ENCODE peak calls at places on chromosomes 6 and 20, in five cellular contexts. W is K562, D is GM12878, Y is H1, F is HepG2. C is an unnamed sample.

GRCh38 chr20:62875419-62876355 is 14.1 kb upstream of the TCFL5 start:
- DNase-seq in W (peak; percentile 85), D (no peak), Y (no peak), F (peak; percentile 92), C (peak; percentile 93)

GRCh38 chr6:6788394-6789020 is 200.0 kb downstream of the LY86 start:
- DNase-seq in W (peak; percentile 50), D (no peak), Y (no peak), F (no peak), C (no peak)

GRCh38 chr20:1830240-1830639 is 65.0 kb upstream of the SIRPA start:
- DNase-seq in W (no peak), D (no peak), Y (no peak), F (no peak), C (peak; percentile 61)

GRCh38 chr6:51513891-51514290 is 573.5 kb downstream of the PKHD1 start:
- DNase-seq in W (no peak), D (no peak), Y (no peak), F (no peak), C (no peak)

GRCh38 chr6:79028641-79029314 is 49.3 kb downstream of the PHIP start:
- DNase-seq in W (no peak), D (no peak), Y (no peak), F (no peak), C (no peak)

GRCh38 chr20:32522775-32523612 is 62.1 kb downstream of the NOL4L start:
- DNase-seq in W (no peak), D (no peak), Y (no peak), F (peak; percentile 89), C (peak; percentile 31)

GRCh38 chr6:75268121-75268987 is 16.2 kb downstream of the TMEM30A start:
- DNase-seq in W (no peak), D (no peak), Y (no peak), F (no peak), C (no peak)

GRCh38 chr6:22146581-22147468 is 150.0 kb downstream of the PRL start:
- DNase-seq in W (no peak), D (no peak), Y (no peak), F (no peak), C (peak; percentile 40)

GRCh38 chr6:126650931-126651330 is 311.0 kb downstream of the CENPW start:
- DNase-seq in W (no peak), D (no peak), Y (no peak), F (no peak), C (no peak)

GRCh38 chr6:95087394-95088097 is 489.8 kb upstream of the MANEA start:
- DNase-seq in W (no peak), D (no peak), Y (no peak), F (peak; percentile 1), C (peak; percentile 34)

GRCh38 chr6:125577263-125577662 is 172.2 kb upstream of the HEY2 start:
- DNase-seq in W (no peak), D (no peak), Y (no peak), F (no peak), C (no peak)

GRCh38 chr20:36506253-36506652 is 35.1 kb upstream of the MYL9 start:
- DNase-seq in W (peak; percentile 43), D (no peak), Y (no peak), F (peak; percentile 63), C (no peak)

GRCh38 chr6:27867051-27867940 is 44.9 kb downstream of the OR2B2 start:
- DNase-seq in W (peak; percentile 73), D (peak; percentile 73), Y (no peak), F (peak; percentile 58), C (peak; percentile 80)

GRCh38 chr6:57822896-57823358 is 505.5 kb downstream of the PRIM2 start:
- DNase-seq in W (no peak), D (no peak), Y (peak; percentile 39), F (no peak), C (no peak)

GRCh38 chr6:24926192-24926591 is 9.6 kb downstream of the RIPOR2 start:
- DNase-seq in W (no peak), D (no peak), Y (no peak), F (peak; percentile 23), C (no peak)

GRCh38 chr6:21185849-21186478 is 407.6 kb upstream of the SOX4 start:
- DNase-seq in W (no peak), D (no peak), Y (peak; percentile 80), F (no peak), C (no peak)

GRCh38 chr6:79048611-79049010 is 29.4 kb downstream of the PHIP start:
- DNase-seq in W (peak; percentile 24), D (no peak), Y (no peak), F (peak; percentile 29), C (peak; percentile 8)

GRCh38 chr20:25077610-25078169 is 4.3 kb downstream of the VSX1 start:
- DNase-seq in W (no peak), D (no peak), Y (no peak), F (peak; percentile 41), C (peak; percentile 65)

GRCh38 chr6:33029297-33030184 is 20.1 kb upstream of the HLA-DOA start:
- DNase-seq in W (no peak), D (peak; percentile 94), Y (no peak), F (no peak), C (no peak)

GRCh38 chr6:140713495-140713894 is 1339.0 kb upstream of the CITED2 start:
- DNase-seq in W (no peak), D (no peak), Y (no peak), F (no peak), C (no peak)

DNA sequence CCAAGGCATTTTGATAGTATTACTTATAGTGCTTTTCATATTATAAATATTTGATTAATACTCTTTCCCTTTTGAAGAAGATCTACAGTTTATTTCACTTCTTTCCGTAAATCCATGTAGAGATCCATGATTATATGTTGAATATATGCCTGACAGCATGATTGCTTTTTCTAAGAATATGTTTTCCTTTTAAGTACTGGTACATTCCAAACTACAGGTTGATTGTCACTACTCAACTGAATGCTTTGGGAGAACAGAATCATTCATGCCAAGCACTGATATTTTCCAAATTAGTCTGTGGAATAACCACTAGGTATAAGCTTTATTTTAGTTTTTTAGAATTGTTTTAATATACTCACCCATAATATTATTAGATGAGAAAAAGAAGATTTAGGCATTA is 330.2 kb downstream of the BCKDHB start:
- DNase-seq in W (no peak), D (no peak), Y (no peak), F (no peak), C (no peak)
- TF ChIP-seq EP300 in W (no peak), D (no peak), Y (no peak), F (no peak), C (no peak)

DNA sequence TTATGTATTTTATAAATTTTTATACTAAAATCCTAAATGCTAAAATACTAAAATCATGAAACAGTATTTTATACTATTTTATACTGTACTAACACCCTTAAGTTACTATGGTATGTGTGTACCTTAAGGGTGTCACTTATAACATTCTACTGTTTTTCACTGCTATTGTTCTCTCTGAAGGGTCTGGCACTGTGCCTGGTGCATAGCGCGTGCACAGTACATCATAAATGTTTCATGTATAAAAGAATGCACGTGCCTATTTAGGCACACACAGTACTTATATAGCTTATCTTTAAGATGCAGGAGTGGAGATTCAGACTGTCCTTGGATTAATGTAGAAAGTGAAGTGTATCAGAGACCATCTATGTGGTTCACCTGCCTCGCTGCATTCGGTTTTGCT is 64.0 kb upstream of the SGK1 start:
- DNase-seq in W (no peak), D (no peak), Y (no peak), F (no peak), C (no peak)
- TF ChIP-seq SIN3A in W (no peak), D (no peak), Y (no peak), F (no peak), C (no peak)

GRCh38 chr6:157322792-157323113 is 566 bp downstream of the TMEM242 start:
- DNase-seq in W (no peak), D (no peak), Y (no peak), F (no peak), C (no peak)

GRCh38 chr6:157326979-157327378 is 3.7 kb upstream of the TMEM242 start:
- DNase-seq in W (no peak), D (no peak), Y (no peak), F (peak; percentile 56), C (no peak)

GRCh38 chr6:157323924-157324276 is 581 bp upstream of the TMEM242 start:
- DNase-seq in W (peak; percentile 63), D (no peak), Y (no peak), F (peak; percentile 81), C (peak; percentile 78)

GRCh38 chr6:157325069-157325805 is 1.9 kb upstream of the TMEM242 start:
- DNase-seq in W (no peak), D (no peak), Y (no peak), F (peak; percentile 78), C (no peak)

DNA sequence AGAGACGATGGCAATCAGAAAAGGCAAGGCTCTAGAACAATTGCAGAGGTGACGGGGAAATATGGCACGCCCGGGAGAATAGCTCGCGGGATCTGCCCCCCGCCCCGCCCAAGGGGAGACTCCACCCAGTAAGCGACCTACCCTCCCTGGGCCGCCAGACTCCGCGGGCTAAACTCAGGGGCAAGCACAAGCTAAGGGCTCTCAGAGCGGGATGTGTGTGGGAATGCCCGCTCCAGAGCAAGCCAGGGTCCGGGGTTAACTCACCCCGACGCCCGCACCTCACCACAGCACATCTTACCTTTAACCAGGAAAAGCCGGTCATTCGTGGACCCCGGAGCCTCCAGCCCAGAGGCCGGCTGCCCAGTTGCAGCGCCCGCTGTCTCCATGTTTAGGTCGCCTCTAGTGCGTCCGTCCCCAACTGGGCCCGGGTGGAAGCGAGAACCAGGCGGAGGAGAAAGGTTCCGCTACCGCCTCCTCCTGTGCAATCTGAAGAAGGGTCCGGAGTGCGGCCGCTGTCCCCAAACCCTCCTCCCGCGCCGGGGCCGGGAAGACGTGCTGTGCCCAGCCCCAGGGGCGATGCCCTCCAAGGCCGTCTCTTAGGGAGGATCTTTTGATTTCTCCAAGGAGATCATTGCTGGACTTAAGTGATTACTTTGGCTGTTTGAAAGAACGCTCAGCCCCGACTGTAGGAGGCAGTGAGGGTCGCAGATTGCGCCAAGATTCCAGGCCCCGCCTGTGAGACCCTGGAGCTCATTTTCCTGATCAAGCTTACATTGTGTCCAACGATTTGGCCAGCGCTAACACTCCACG is at the start of gene TMEM242:
- DNase-seq in W (peak; percentile 94), D (peak; percentile 74), Y (no peak), F (peak; percentile 89), C (peak; percentile 89)
- TF ChIP-seq EP300 in W (peak; percentile 61), D (no peak), Y (peak; percentile 75), F (peak; percentile 80), C (peak; percentile 66)

GRCh38 chr6:122803056-122803695 is 14.1 kb downstream of the SMPDL3A start:
- DNase-seq in W (no peak), D (no peak), Y (no peak), F (no peak), C (no peak)
- TF ChIP-seq SIN3A in W (no peak), D (no peak), Y (no peak), F (no peak), C (no peak)

C was measured in SK-N-SH.